ENCODE peak calls at places on chromosomes 4 and X, in nine cellular contexts. D, Z, Q, N, V, B, L, P and J are unnamed samples.

GRCh38 chr4:110361921-110362320 is 114.0 kb upstream of the ENPEP start:
- DNase-seq in D (peak; percentile 50), Z (peak; percentile 91), Q (no peak), N (no peak), V (no peak), B (no peak), L (no peak), P (peak; percentile 92), J (peak; percentile 89)

GRCh38 chr4:138772366-138772765 is 243.2 kb upstream of the NOCT start:
- DNase-seq in D (no peak), Z (no peak), Q (no peak), N (no peak), V (no peak), B (no peak), L (no peak), P (no peak), J (no peak)

GRCh38 chr4:39883645-39884044 is 94.1 kb downstream of the PDS5A start:
- DNase-seq in D (no peak), Z (peak; percentile 2), Q (no peak), N (peak; percentile 9), V (no peak), B (no peak), L (no peak), P (no peak), J (no peak)

GRCh38 chr4:111602848-111603247 is 542.4 kb upstream of the FAM241A start:
- DNase-seq in D (peak; percentile 47), Z (no peak), Q (no peak), N (no peak), V (no peak), B (no peak), L (peak; percentile 59), P (peak; percentile 32), J (no peak)

GRCh38 chr4:6408263-6408662 is 64.2 kb downstream of the PPP2R2C start:
- DNase-seq in D (no peak), Z (no peak), Q (no peak), N (no peak), V (peak; percentile 78), B (no peak), L (no peak), P (no peak), J (peak; percentile 13)

GRCh38 chr4:184250795-184251679 is 33.4 kb upstream of the ENPP6 start:
- DNase-seq in D (peak; percentile 51), Z (peak; percentile 47), Q (peak; percentile 54), N (peak; percentile 77), V (peak; percentile 70), B (peak; percentile 34), L (peak; percentile 59), P (peak; percentile 89), J (peak; percentile 42)

GRCh38 chrX:108025954-108026616 is 18.8 kb upstream of the VSIG1 start:
- DNase-seq in D (no peak), Z (no peak), Q (no peak), N (no peak), V (no peak), B (no peak), L (no peak), P (no peak), J (no peak)

GRCh38 chr4:108060686-108061321 is 71.1 kb downstream of the HADH start:
- DNase-seq in D (no peak), Z (no peak), Q (no peak), N (no peak), V (no peak), B (no peak), L (no peak), P (no peak), J (no peak)

GRCh38 chr4:155666701-155667537 is at the start of gene GUCY1A1:
- DNase-seq in D (peak; percentile 1), Z (peak; percentile 32), Q (peak; percentile 9), N (peak; percentile 43), V (peak; percentile 64), B (peak; percentile 47), L (peak; percentile 8), P (peak; percentile 40), J (peak; percentile 80)

GRCh38 chr4:130131536-130131935 is 1035.6 kb downstream of the C4orf33 start:
- DNase-seq in D (no peak), Z (no peak), Q (no peak), N (no peak), V (no peak), B (no peak), L (no peak), P (no peak), J (peak; percentile 32)

GRCh38 chr4:165600959-165601674 is 222.3 kb downstream of the CPE start:
- DNase-seq in D (no peak), Z (no peak), Q (no peak), N (no peak), V (no peak), B (no peak), L (no peak), P (no peak), J (no peak)

GRCh38 chrX:46750829-46751228 is 8.1 kb downstream of the SLC9A7 start:
- DNase-seq in D (peak; percentile 71), Z (no peak), Q (no peak), N (no peak), V (no peak), B (no peak), L (no peak), P (peak; percentile 1), J (no peak)

GRCh38 chrX:78725257-78725656 is 22.3 kb upstream of the LPAR4 start:
- DNase-seq in D (no peak), Z (no peak), Q (no peak), N (no peak), V (no peak), B (no peak), L (no peak), P (no peak), J (no peak)

GRCh38 chrX:486325-486724 is 99.6 kb upstream of the PPP2R3B start:
- DNase-seq in D (no peak), Z (no peak), Q (no peak), N (no peak), V (no peak), B (no peak), L (no peak), P (no peak), J (no peak)

GRCh38 chr4:95715830-95716229 is 124.1 kb upstream of the PDHA2 start:
- DNase-seq in D (no peak), Z (peak; percentile 44), Q (no peak), N (no peak), V (no peak), B (no peak), L (no peak), P (no peak), J (no peak)

GRCh38 chrX:124736553-124737240 is 390.3 kb downstream of the SH2D1A start:
- DNase-seq in D (no peak), Z (no peak), Q (no peak), N (no peak), V (peak; percentile 41), B (peak; percentile 81), L (no peak), P (no peak), J (peak; percentile 69)

GRCh38 chrX:150692296-150692695 is 900 bp upstream of the MTMR1 start:
- DNase-seq in D (no peak), Z (no peak), Q (no peak), N (no peak), V (no peak), B (no peak), L (no peak), P (no peak), J (peak; percentile 49)

GRCh38 chrX:46545111-46546005 is at the start of gene ZNF674:
- DNase-seq in D (peak; percentile 88), Z (peak; percentile 84), Q (peak; percentile 86), N (peak; percentile 91), V (peak; percentile 85), B (peak; percentile 95), L (peak; percentile 89), P (peak; percentile 76), J (peak; percentile 92)

GRCh38 chr4:110902500-110902899 is 279.6 kb upstream of the PITX2 start:
- DNase-seq in D (peak; percentile 75), Z (peak; percentile 30), Q (no peak), N (no peak), V (no peak), B (no peak), L (peak; percentile 49), P (no peak), J (no peak)

GRCh38 chrX:91080822-91081221 is 353.8 kb upstream of the PABPC5 start:
- DNase-seq in D (no peak), Z (no peak), Q (no peak), N (no peak), V (no peak), B (no peak), L (no peak), P (no peak), J (no peak)

GRCh38 chr4:128162434-128162833 is 101.3 kb downstream of the LARP1B start:
- DNase-seq in D (no peak), Z (no peak), Q (no peak), N (no peak), V (no peak), B (no peak), L (peak; percentile 37), P (no peak), J (no peak)

GRCh38 chrX:19152762-19153161 is 30.5 kb upstream of the ADGRG2 start:
- DNase-seq in D (no peak), Z (peak; percentile 64), Q (no peak), N (no peak), V (no peak), B (no peak), L (peak; percentile 18), P (no peak), J (no peak)

GRCh38 chr4:112060212-112060611 is 85.0 kb upstream of the FAM241A start:
- DNase-seq in D (peak; percentile 42), Z (no peak), Q (no peak), N (peak; percentile 24), V (peak; percentile 19), B (no peak), L (peak; percentile 36), P (peak; percentile 77), J (no peak)

GRCh38 chrX:118644378-118644777 is 83.0 kb upstream of the IL13RA1 start:
- DNase-seq in D (peak; percentile 55), Z (peak; percentile 23), Q (no peak), N (peak; percentile 57), V (peak; percentile 6), B (no peak), L (peak; percentile 40), P (peak; percentile 39), J (no peak)

GRCh38 chr4:60934896-60935295 is 265.2 kb upstream of the ADGRL3 start:
- DNase-seq in D (no peak), Z (no peak), Q (no peak), N (no peak), V (no peak), B (no peak), L (no peak), P (no peak), J (no peak)

GRCh38 chr4:76867880-76868655 is 29.9 kb downstream of the SOWAHB start:
- DNase-seq in D (no peak), Z (no peak), Q (no peak), N (peak; percentile 88), V (no peak), B (no peak), L (no peak), P (no peak), J (peak; percentile 12)

GRCh38 chrX:39017062-39017461 is 215.8 kb downstream of the MID1IP1 start:
- DNase-seq in D (no peak), Z (no peak), Q (no peak), N (peak; percentile 73), V (no peak), B (no peak), L (no peak), P (no peak), J (no peak)

GRCh38 chrX:149145845-149146285 is 359.2 kb downstream of the IDS start:
- DNase-seq in D (no peak), Z (peak; percentile 38), Q (no peak), N (no peak), V (no peak), B (no peak), L (no peak), P (peak; percentile 11), J (peak; percentile 37)

GRCh38 chr4:3827616-3828492 is 61.7 kb downstream of the ADRA2C start:
- DNase-seq in D (peak; percentile 29), Z (no peak), Q (no peak), N (peak; percentile 87), V (peak; percentile 73), B (no peak), L (peak; percentile 60), P (no peak), J (no peak)

GRCh38 chr4:7559741-7560376 is 125.1 kb upstream of the PSAPL1 start:
- DNase-seq in D (no peak), Z (no peak), Q (no peak), N (peak; percentile 2), V (no peak), B (no peak), L (no peak), P (no peak), J (no peak)

GRCh38 chr4:73868206-73869129 is 725 bp upstream of the CXCL1 start:
- DNase-seq in D (no peak), Z (no peak), Q (no peak), N (peak; percentile 19), V (peak; percentile 38), B (no peak), L (peak; percentile 38), P (peak; percentile 25), J (no peak)